ENCODE peak calls at places on chromosomes 2 and 18, in five cellular contexts. V, D, T, R and Y are unnamed samples.

GRCh38 chr2:147989809-147990403 is 30.6 kb downstream of the ORC4 start:
- DNase-seq in D (no peak), T (no peak), R (no peak), V (no peak), Y (peak)

GRCh38 chr2:120786559-120786960 is 50.9 kb downstream of the GLI2 start:
- DNase-seq in V (no peak), D (no peak), R (no peak), T (no peak), Y (no peak)

GRCh38 chr2:207224814-207225482 is 59.2 kb upstream of the KLF7 start:
- DNase-seq in V (peak), D (no peak), T (no peak), R (no peak), Y (no peak)

GRCh38 chr2:46134531-46135229 is 162.5 kb upstream of the EPAS1 start:
- DNase-seq in V (no peak), R (no peak), T (no peak), D (peak), Y (no peak)

GRCh38 chr2:191051825-191052778 is 38.1 kb upstream of the STAT1 start:
- DNase-seq in R (no peak), T (no peak), V (no peak), D (no peak), Y (peak)

GRCh38 chr2:202032841-202033316 is 776 bp upstream of the FZD7 start:
- DNase-seq in D (peak), R (no peak), T (peak), V (no peak), Y (peak)

GRCh38 chr18:63253428-63254372 is 65.9 kb downstream of the BCL2 start:
- DNase-seq in T (no peak), D (no peak), V (no peak), R (no peak), Y (no peak)

GRCh38 chr2:138421315-138421970 is 80.1 kb upstream of the SPOPL start:
- DNase-seq in R (no peak), D (no peak), T (no peak), V (no peak), Y (no peak)

GRCh38 chr2:241049739-241050623 is 51.6 kb downstream of the SNED1 start:
- DNase-seq in T (no peak), V (no peak), D (peak), R (no peak), Y (peak)

GRCh38 chr2:10530607-10531239 is 82.6 kb upstream of the ODC1 start:
- DNase-seq in R (no peak), V (no peak), T (no peak), D (no peak), Y (no peak)

GRCh38 chr2:229174794-229175529 is 96.1 kb downstream of the PID1 start:
- DNase-seq in D (no peak), V (no peak), R (no peak), T (no peak), Y (no peak)

GRCh38 chr18:59512025-59512710 is 153.1 kb upstream of the LMAN1 start:
- DNase-seq in R (no peak), T (no peak), V (no peak), D (no peak), Y (no peak)

GRCh38 chr2:30224147-30224546 is 7.2 kb upstream of the LBH start:
- DNase-seq in R (no peak), V (no peak), D (no peak), T (no peak), Y (no peak)

GRCh38 chr2:5479265-5479928 is 212.8 kb upstream of the SOX11 start:
- DNase-seq in R (no peak), V (no peak), T (no peak), D (no peak), Y (no peak)

GRCh38 chr2:190802133-190802532 is 78.5 kb upstream of the GLS start:
- DNase-seq in D (no peak), R (no peak), V (no peak), T (no peak), Y (no peak)

GRCh38 chr2:29987141-29987540 is 65.8 kb upstream of the ALK start:
- DNase-seq in R (no peak), T (no peak), D (no peak), V (no peak), Y (no peak)